ENCODE peak calls at places on chromosomes 3 and 15, in ten cellular contexts. One of them, this sample, is unnamed.

GRCh38 chr3:183907176-183907575 is 22.5 kb upstream of the PARL start:
- DNase-seq in lung: no peak
- DNase-seq in coronary artery: no peak
- DNase-seq in OCI-LY7: no peak
- DNase-seq in neural progenitor cell: no peak
- DNase-seq in left ventricle myocardium inferior: no peak
- DNase-seq in RWPE1: no peak
- DNase-seq in H9: peak; percentile 40
- DNase-seq in CD8-positive, alpha-beta T cell: no peak
- DNase-seq in WERI-Rb-1: no peak
- DNase-seq in this sample: no peak

GRCh38 chr3:45781271-45781670 is 15.1 kb downstream of the SLC6A20 start:
- DNase-seq in H9: no peak
- DNase-seq in neural progenitor cell: no peak
- DNase-seq in WERI-Rb-1: no peak
- DNase-seq in coronary artery: peak; percentile 49
- DNase-seq in lung: no peak
- DNase-seq in left ventricle myocardium inferior: no peak
- DNase-seq in RWPE1: no peak
- DNase-seq in OCI-LY7: no peak
- DNase-seq in CD8-positive, alpha-beta T cell: no peak
- DNase-seq in this sample: no peak

GRCh38 chr15:98649621-98649995 is 1.3 kb downstream of the IGF1R start:
- DNase-seq in WERI-Rb-1: peak; percentile 37
- DNase-seq in neural progenitor cell: peak; percentile 58
- DNase-seq in coronary artery: peak; percentile 79
- DNase-seq in OCI-LY7: peak; percentile 9
- DNase-seq in CD8-positive, alpha-beta T cell: peak; percentile 61
- DNase-seq in H9: no peak
- DNase-seq in lung: peak; percentile 43
- DNase-seq in RWPE1: no peak
- DNase-seq in left ventricle myocardium inferior: peak; percentile 56
- DNase-seq in this sample: peak; percentile 43

GRCh38 chr3:69081583-69082262 is 1.6 kb upstream of the UBA3 start:
- DNase-seq in WERI-Rb-1: peak; percentile 67
- DNase-seq in coronary artery: no peak
- DNase-seq in neural progenitor cell: no peak
- DNase-seq in H9: peak; percentile 36
- DNase-seq in RWPE1: peak; percentile 39
- DNase-seq in lung: no peak
- DNase-seq in OCI-LY7: peak; percentile 21
- DNase-seq in left ventricle myocardium inferior: no peak
- DNase-seq in CD8-positive, alpha-beta T cell: no peak
- DNase-seq in this sample: peak; percentile 64

GRCh38 chr15:100734606-100735005 is 132.2 kb downstream of the ASB7 start:
- DNase-seq in CD8-positive, alpha-beta T cell: no peak
- DNase-seq in left ventricle myocardium inferior: no peak
- DNase-seq in WERI-Rb-1: no peak
- DNase-seq in neural progenitor cell: no peak
- DNase-seq in lung: no peak
- DNase-seq in OCI-LY7: no peak
- DNase-seq in RWPE1: no peak
- DNase-seq in H9: no peak
- DNase-seq in coronary artery: no peak
- DNase-seq in this sample: no peak

GRCh38 chr3:60609446-60609845 is 641.8 kb downstream of the FHIT start:
- DNase-seq in OCI-LY7: no peak
- DNase-seq in CD8-positive, alpha-beta T cell: no peak
- DNase-seq in lung: no peak
- DNase-seq in neural progenitor cell: no peak
- DNase-seq in WERI-Rb-1: no peak
- DNase-seq in coronary artery: no peak
- DNase-seq in left ventricle myocardium inferior: no peak
- DNase-seq in H9: peak; percentile 38
- DNase-seq in RWPE1: no peak
- DNase-seq in this sample: no peak

GRCh38 chr3:159872374-159873109 is 116.1 kb upstream of the IL12A start:
- DNase-seq in WERI-Rb-1: no peak
- DNase-seq in RWPE1: peak; percentile 92
- DNase-seq in left ventricle myocardium inferior: no peak
- DNase-seq in neural progenitor cell: no peak
- DNase-seq in OCI-LY7: no peak
- DNase-seq in CD8-positive, alpha-beta T cell: no peak
- DNase-seq in H9: no peak
- DNase-seq in coronary artery: no peak
- DNase-seq in lung: no peak
- DNase-seq in this sample: peak; percentile 21

GRCh38 chr3:30970183-30970582 is 75.7 kb upstream of the GADL1 start:
- DNase-seq in lung: no peak
- DNase-seq in CD8-positive, alpha-beta T cell: no peak
- DNase-seq in RWPE1: peak; percentile 8
- DNase-seq in WERI-Rb-1: peak; percentile 12
- DNase-seq in left ventricle myocardium inferior: no peak
- DNase-seq in neural progenitor cell: no peak
- DNase-seq in H9: no peak
- DNase-seq in OCI-LY7: peak; percentile 18
- DNase-seq in coronary artery: no peak
- DNase-seq in this sample: no peak

GRCh38 chr3:175349181-175349580 is 490.0 kb downstream of the NAALADL2 start:
- DNase-seq in RWPE1: no peak
- DNase-seq in lung: no peak
- DNase-seq in OCI-LY7: peak; percentile 36
- DNase-seq in neural progenitor cell: no peak
- DNase-seq in CD8-positive, alpha-beta T cell: no peak
- DNase-seq in H9: no peak
- DNase-seq in left ventricle myocardium inferior: no peak
- DNase-seq in WERI-Rb-1: no peak
- DNase-seq in coronary artery: no peak
- DNase-seq in this sample: peak; percentile 95

GRCh38 chr15:35871282-35871681 is 325.3 kb upstream of the DPH6 start:
- DNase-seq in OCI-LY7: no peak
- DNase-seq in coronary artery: no peak
- DNase-seq in left ventricle myocardium inferior: no peak
- DNase-seq in neural progenitor cell: no peak
- DNase-seq in WERI-Rb-1: no peak
- DNase-seq in lung: no peak
- DNase-seq in RWPE1: peak; percentile 38
- DNase-seq in CD8-positive, alpha-beta T cell: no peak
- DNase-seq in H9: no peak
- DNase-seq in this sample: no peak

GRCh38 chr15:96337354-96337990 is 7.0 kb downstream of the NR2F2 start:
- DNase-seq in neural progenitor cell: peak; percentile 51
- DNase-seq in CD8-positive, alpha-beta T cell: no peak
- DNase-seq in left ventricle myocardium inferior: no peak
- DNase-seq in coronary artery: no peak
- DNase-seq in RWPE1: no peak
- DNase-seq in WERI-Rb-1: no peak
- DNase-seq in OCI-LY7: no peak
- DNase-seq in lung: no peak
- DNase-seq in H9: no peak
- DNase-seq in this sample: no peak

GRCh38 chr15:98751767-98752166 is 103.4 kb downstream of the IGF1R start:
- DNase-seq in neural progenitor cell: no peak
- DNase-seq in H9: no peak
- DNase-seq in OCI-LY7: no peak
- DNase-seq in WERI-Rb-1: no peak
- DNase-seq in coronary artery: no peak
- DNase-seq in lung: no peak
- DNase-seq in RWPE1: no peak
- DNase-seq in CD8-positive, alpha-beta T cell: no peak
- DNase-seq in left ventricle myocardium inferior: no peak
- DNase-seq in this sample: no peak

GRCh38 chr3:190504354-190505125 is 9.3 kb upstream of the IL1RAP start:
- DNase-seq in lung: no peak
- DNase-seq in CD8-positive, alpha-beta T cell: no peak
- DNase-seq in left ventricle myocardium inferior: no peak
- DNase-seq in neural progenitor cell: peak; percentile 25
- DNase-seq in H9: no peak
- DNase-seq in WERI-Rb-1: no peak
- DNase-seq in RWPE1: no peak
- DNase-seq in coronary artery: no peak
- DNase-seq in OCI-LY7: peak; percentile 5
- DNase-seq in this sample: no peak

GRCh38 chr3:125375950-125376679 is 990 bp upstream of the ZNF148 start:
- DNase-seq in CD8-positive, alpha-beta T cell: no peak
- DNase-seq in OCI-LY7: no peak
- DNase-seq in left ventricle myocardium inferior: no peak
- DNase-seq in neural progenitor cell: no peak
- DNase-seq in coronary artery: no peak
- DNase-seq in lung: no peak
- DNase-seq in H9: no peak
- DNase-seq in RWPE1: peak; percentile 65
- DNase-seq in WERI-Rb-1: no peak
- DNase-seq in this sample: no peak

GRCh38 chr3:183502782-183503181 is 52.7 kb downstream of the KLHL6 start:
- DNase-seq in OCI-LY7: no peak
- DNase-seq in lung: no peak
- DNase-seq in WERI-Rb-1: no peak
- DNase-seq in left ventricle myocardium inferior: no peak
- DNase-seq in CD8-positive, alpha-beta T cell: no peak
- DNase-seq in neural progenitor cell: no peak
- DNase-seq in RWPE1: no peak
- DNase-seq in H9: no peak
- DNase-seq in coronary artery: no peak
- DNase-seq in this sample: peak; percentile 84

GRCh38 chr3:112376996-112377395 is 44.0 kb downstream of the CD200 start:
- DNase-seq in OCI-LY7: no peak
- DNase-seq in CD8-positive, alpha-beta T cell: no peak
- DNase-seq in neural progenitor cell: no peak
- DNase-seq in lung: no peak
- DNase-seq in RWPE1: no peak
- DNase-seq in H9: no peak
- DNase-seq in coronary artery: no peak
- DNase-seq in left ventricle myocardium inferior: no peak
- DNase-seq in WERI-Rb-1: no peak
- DNase-seq in this sample: no peak

GRCh38 chr15:64864080-64864479 is 22.4 kb downstream of the PLEKHO2 start:
- DNase-seq in lung: no peak
- DNase-seq in WERI-Rb-1: no peak
- DNase-seq in left ventricle myocardium inferior: no peak
- DNase-seq in CD8-positive, alpha-beta T cell: no peak
- DNase-seq in neural progenitor cell: no peak
- DNase-seq in coronary artery: no peak
- DNase-seq in H9: no peak
- DNase-seq in RWPE1: no peak
- DNase-seq in OCI-LY7: no peak
- DNase-seq in this sample: no peak
- H3K27ac ChIP-seq in lung: no peak overlapping the region
- H3K27ac ChIP-seq in WERI-Rb-1: no peak overlapping the region
- H3K27ac ChIP-seq in left ventricle myocardium inferior: no peak overlapping the region
- H3K27ac ChIP-seq in CD8-positive, alpha-beta T cell: no peak overlapping the region
- H3K27ac ChIP-seq in neural progenitor cell: no peak overlapping the region
- H3K27ac ChIP-seq in coronary artery: no peak overlapping the region
- H3K27ac ChIP-seq in H9: no peak overlapping the region
- H3K27ac ChIP-seq in RWPE1: peak overlapping the region; percentile 2
- H3K27ac ChIP-seq in OCI-LY7: no peak overlapping the region
- H3K27ac ChIP-seq in this sample: no peak overlapping the region

DNA sequence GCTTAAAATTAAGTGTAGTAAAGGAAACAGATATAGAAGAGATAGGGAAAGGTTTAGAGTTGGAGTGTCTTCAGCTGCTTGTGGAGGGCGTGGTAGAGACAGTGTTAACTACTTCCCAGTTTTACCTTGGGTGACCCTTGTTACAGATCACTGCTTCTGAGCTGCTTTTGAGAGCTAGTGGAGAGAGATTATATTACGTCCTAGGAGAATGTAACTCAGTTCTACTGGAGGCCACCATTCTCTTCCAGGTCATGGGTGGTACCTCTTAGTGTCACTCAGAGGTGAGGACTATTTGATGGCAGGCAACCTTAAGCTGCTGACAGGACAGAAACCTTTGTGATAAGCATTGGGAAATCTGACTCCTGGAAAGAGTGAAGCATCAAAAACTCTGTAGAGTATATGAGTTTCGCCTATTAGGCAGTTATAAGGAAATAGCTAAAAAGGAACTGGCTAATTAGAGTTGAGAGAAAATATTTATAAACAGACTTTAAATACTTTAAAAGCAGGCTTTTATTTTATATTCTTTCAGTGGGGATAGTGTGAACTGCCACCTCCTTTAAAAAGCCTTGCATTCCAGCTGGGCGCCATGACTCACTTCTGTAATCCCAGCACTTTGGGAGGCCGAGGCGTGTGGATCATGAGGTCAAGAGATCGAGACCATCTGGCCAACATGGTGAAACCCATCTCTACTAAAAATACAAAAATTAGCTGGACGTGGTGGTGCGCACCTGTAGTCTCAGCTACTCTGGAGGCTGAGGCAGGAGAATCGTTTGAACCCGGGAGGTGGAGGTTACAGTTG is 106.5 kb downstream of the ZNF609 start:
- DNase-seq in lung: no peak
- DNase-seq in CD8-positive, alpha-beta T cell: no peak
- DNase-seq in OCI-LY7: no peak
- DNase-seq in WERI-Rb-1: peak; percentile 71
- DNase-seq in left ventricle myocardium inferior: no peak
- DNase-seq in RWPE1: no peak
- DNase-seq in H9: no peak
- DNase-seq in neural progenitor cell: no peak
- DNase-seq in coronary artery: no peak
- DNase-seq in this sample: no peak
- H3K27ac ChIP-seq in lung: no peak overlapping the region
- H3K27ac ChIP-seq in CD8-positive, alpha-beta T cell: no peak overlapping the region
- H3K27ac ChIP-seq in OCI-LY7: no peak overlapping the region
- H3K27ac ChIP-seq in WERI-Rb-1: peak overlapping the region; percentile 50
- H3K27ac ChIP-seq in left ventricle myocardium inferior: no peak overlapping the region
- H3K27ac ChIP-seq in RWPE1: no peak overlapping the region
- H3K27ac ChIP-seq in H9: no peak overlapping the region
- H3K27ac ChIP-seq in neural progenitor cell: no peak overlapping the region
- H3K27ac ChIP-seq in coronary artery: no peak overlapping the region
- H3K27ac ChIP-seq in this sample: no peak overlapping the region

DNA sequence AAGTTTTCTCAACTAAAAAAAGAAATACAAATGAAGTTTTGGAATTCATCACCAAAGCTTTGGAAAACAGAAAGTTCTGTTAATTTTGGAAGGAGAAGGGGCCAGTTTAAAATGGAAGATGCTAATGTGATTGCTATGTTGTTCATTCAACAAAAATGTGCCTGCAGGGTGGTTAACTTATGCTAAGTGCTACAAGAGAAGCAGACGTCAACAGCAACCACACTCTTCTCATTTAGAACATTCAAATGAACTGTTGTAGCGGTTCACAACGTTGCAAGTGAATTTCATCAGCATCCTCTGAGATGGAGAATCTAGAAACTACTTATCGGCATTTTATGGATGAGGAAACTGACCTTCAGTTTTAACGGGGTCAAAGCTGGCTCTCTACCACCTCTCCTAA is 86.2 kb downstream of the RTP4 start:
- DNase-seq in OCI-LY7: no peak
- DNase-seq in neural progenitor cell: no peak
- DNase-seq in lung: no peak
- DNase-seq in left ventricle myocardium inferior: no peak
- DNase-seq in RWPE1: no peak
- DNase-seq in coronary artery: no peak
- DNase-seq in WERI-Rb-1: no peak
- DNase-seq in H9: no peak
- DNase-seq in CD8-positive, alpha-beta T cell: no peak
- DNase-seq in this sample: no peak
- H3K27ac ChIP-seq in OCI-LY7: no peak overlapping the region
- H3K27ac ChIP-seq in neural progenitor cell: no peak overlapping the region
- H3K27ac ChIP-seq in lung: no peak overlapping the region
- H3K27ac ChIP-seq in left ventricle myocardium inferior: no peak overlapping the region
- H3K27ac ChIP-seq in RWPE1: no peak overlapping the region
- H3K27ac ChIP-seq in coronary artery: no peak overlapping the region
- H3K27ac ChIP-seq in WERI-Rb-1: no peak overlapping the region
- H3K27ac ChIP-seq in H9: no peak overlapping the region
- H3K27ac ChIP-seq in CD8-positive, alpha-beta T cell: no peak overlapping the region
- H3K27ac ChIP-seq in this sample: no peak overlapping the region

GRCh38 chr15:60351066-60351465 is 46.7 kb downstream of the ANXA2 start:
- DNase-seq in RWPE1: no peak
- DNase-seq in lung: no peak
- DNase-seq in left ventricle myocardium inferior: no peak
- DNase-seq in CD8-positive, alpha-beta T cell: no peak
- DNase-seq in OCI-LY7: no peak
- DNase-seq in H9: no peak
- DNase-seq in neural progenitor cell: no peak
- DNase-seq in coronary artery: no peak
- DNase-seq in WERI-Rb-1: peak; percentile 35
- DNase-seq in this sample: no peak
- H3K27ac ChIP-seq in RWPE1: peak overlapping the region; percentile 32
- H3K27ac ChIP-seq in lung: no peak overlapping the region
- H3K27ac ChIP-seq in left ventricle myocardium inferior: no peak overlapping the region
- H3K27ac ChIP-seq in CD8-positive, alpha-beta T cell: no peak overlapping the region
- H3K27ac ChIP-seq in OCI-LY7: no peak overlapping the region
- H3K27ac ChIP-seq in H9: no peak overlapping the region
- H3K27ac ChIP-seq in neural progenitor cell: no peak overlapping the region
- H3K27ac ChIP-seq in coronary artery: no peak overlapping the region
- H3K27ac ChIP-seq in WERI-Rb-1: peak overlapping the region; percentile 39
- H3K27ac ChIP-seq in this sample: no peak overlapping the region

This sample was measured in MM.1S.